ENCODE peak calls at places on chromosome 3, in seven cellular contexts. P is MCF 10A; T is HS-5; G is activated T-helper 9 cell treated with anti-CD3 and anti-CD28 coated beads, Interleukin-2, amount 50 U/mL, for 16 hours; O is mesothelial cell of epicardium; W is LHCN-M2; J is naive thymus-derived CD8-positive, alpha-beta T cell. I is an unnamed sample.

GRCh38 chr3:130699765-130700164 is 46.9 kb downstream of the PIK3R4 start:
- DNase-seq in J (peak; percentile 3), W (peak; percentile 13), T (no peak), O (no peak), P (peak; percentile 44), G (no peak), I (no peak)

GRCh38 chr3:40961104-40961857 is 238.0 kb upstream of the CTNNB1 start:
- DNase-seq in W (no peak), G (no peak), J (no peak), P (no peak), O (no peak), T (no peak), I (no peak)

GRCh38 chr3:197297476-197298340 is 704 bp downstream of the DLG1 start:
- DNase-seq in G (peak; percentile 85), P (peak; percentile 89), T (peak; percentile 72), W (peak; percentile 90), J (peak; percentile 85), O (peak; percentile 88), I (peak; percentile 52)

GRCh38 chr3:188126271-188126670 is 27.7 kb upstream of the LPP start:
- DNase-seq in O (no peak), W (no peak), T (no peak), J (no peak), G (no peak), P (no peak), I (no peak)

GRCh38 chr3:186787642-186788481 is 4.5 kb downstream of the EIF4A2 start:
- DNase-seq in T (no peak), W (no peak), G (no peak), P (peak; percentile 25), O (no peak), J (no peak), I (no peak)

GRCh38 chr3:64223809-64224570 is 1.3 kb downstream of the PRICKLE2 start:
- DNase-seq in G (no peak), J (no peak), O (no peak), T (no peak), P (no peak), W (peak; percentile 37), I (peak; percentile 40)

GRCh38 chr3:32376098-32376497 is 15.6 kb upstream of the CMTM7 start:
- DNase-seq in O (no peak), P (no peak), W (peak; percentile 65), T (no peak), J (no peak), G (no peak), I (peak; percentile 64)

GRCh38 chr3:150945226-150945625 is 27.3 kb downstream of the CLRN1 start:
- DNase-seq in T (peak; percentile 75), P (peak; percentile 61), G (no peak), O (no peak), J (no peak), W (peak; percentile 51), I (no peak)

GRCh38 chr3:194876403-194877165 is 190.9 kb downstream of the FAM43A start:
- DNase-seq in J (no peak), P (no peak), G (no peak), W (no peak), O (no peak), T (no peak), I (no peak)

GRCh38 chr3:71152039-71152891 is 431.3 kb downstream of the FOXP1 start:
- DNase-seq in J (no peak), P (no peak), T (no peak), G (no peak), O (no peak), W (no peak), I (no peak)

GRCh38 chr3:172449468-172450149 is 1.4 kb upstream of the GHSR start:
- DNase-seq in T (no peak), J (no peak), G (no peak), P (no peak), O (peak; percentile 45), W (peak; percentile 44), I (no peak)

I was measured in pulmonary artery endothelial cell.